ENCODE peak calls at places on chromosomes 2 and 18, in five cellular contexts. D, I, X, S and N are unnamed samples.

GRCh38 chr2:30611572-30611971 is 164.5 kb downstream of the LCLAT1 start:
- DNase-seq in I (no peak), S (no peak), X (no peak), D (no peak), N (no peak)

GRCh38 chr2:190996338-190996946 is 17.5 kb downstream of the STAT1 start:
- DNase-seq in I (peak), S (no peak), X (no peak), D (peak), N (no peak)

GRCh38 chr2:178392215-178392614 is 58.8 kb downstream of the PRKRA start:
- DNase-seq in D (no peak), S (no peak), I (no peak), X (no peak), N (no peak)

GRCh38 chr2:205783872-205784510 is 101.7 kb downstream of the NRP2 start:
- DNase-seq in S (no peak), X (no peak), D (no peak), I (no peak), N (no peak)

GRCh38 chr18:12657048-12657848 is 659 bp downstream of the SPIRE1 start:
- DNase-seq in D (peak), S (peak), I (peak), X (no peak), N (no peak)

GRCh38 chr18:33669589-33669988 is 91.6 kb downstream of the ASXL3 start:
- DNase-seq in I (no peak), D (no peak), X (no peak), S (no peak), N (no peak)

GRCh38 chr2:3188405-3188946 is 189.1 kb downstream of the EIPR1 start:
- DNase-seq in S (no peak), I (no peak), D (no peak), X (no peak), N (no peak)

GRCh38 chr18:9796933-9797549 is 88.7 kb upstream of the TXNDC2 start:
- DNase-seq in S (no peak), D (no peak), I (no peak), X (no peak), N (no peak)

GRCh38 chr2:27885246-27885645 is 4.9 kb downstream of the RBKS start:
- DNase-seq in I (no peak), X (no peak), D (no peak), S (no peak), N (no peak)

GRCh38 chr2:7194950-7195349 is 277.7 kb downstream of the RNF144A start:
- DNase-seq in I (no peak), D (no peak), X (no peak), S (no peak), N (no peak)

GRCh38 chr2:19364014-19364413 is 5.6 kb upstream of the OSR1 start:
- DNase-seq in S (no peak), D (no peak), X (no peak), I (no peak), N (peak)

GRCh38 chr18:70758780-70759179 is 469.9 kb downstream of the SOCS6 start:
- DNase-seq in D (no peak), S (no peak), I (no peak), X (no peak), N (no peak)

GRCh38 chr2:207285451-207285771 is 119.7 kb upstream of the KLF7 start:
- DNase-seq in D (no peak), S (no peak), X (no peak), I (no peak), N (no peak)

GRCh38 chr2:197011777-197012641 is 85.5 kb upstream of the PGAP1 start:
- DNase-seq in D (peak), X (peak), I (peak), S (no peak), N (no peak)